ENCODE peak calls at places on chromosomes 16 and 17, in four cellular contexts. T is prostate gland, K is gastrocnemius medialis, X is BE2C. U is an unnamed sample.

GRCh38 chr16:84390131-84390785 is 21.9 kb downstream of the ATP2C2 start:
- DNase-seq in T (no peak), K (no peak), X (no peak), U (no peak)

GRCh38 chr17:77281904-77282367 is 141.2 kb downstream of the SEC14L1 start:
- DNase-seq in T (no peak), K (no peak), X (no peak), U (no peak)

GRCh38 chr17:15469260-15469659 is 1.8 kb upstream of the CDRT4 start:
- DNase-seq in T (no peak), K (no peak), X (peak; percentile 74), U (no peak)

GRCh38 chr16:53071748-53072301 is 17.0 kb downstream of the CHD9 start:
- DNase-seq in T (no peak), K (no peak), X (peak; percentile 73), U (no peak)

GRCh38 chr17:42404326-42405055 is 16.2 kb upstream of the STAT3 start:
- DNase-seq in T (no peak), K (no peak), X (no peak), U (no peak)

GRCh38 chr16:8137581-8137980 is 452.7 kb downstream of the TMEM114 start:
- DNase-seq in T (no peak), K (no peak), X (no peak), U (no peak)

GRCh38 chr16:81551141-81551808 is 106.7 kb downstream of the CMIP start:
- DNase-seq in T (no peak), K (no peak), X (no peak), U (no peak)

GRCh38 chr17:3796110-3796821 is 4.7 kb downstream of the ITGAE start:
- DNase-seq in T (no peak), K (no peak), X (no peak), U (no peak)

GRCh38 chr17:43444223-43445008 is 39.4 kb upstream of the DHX8 start:
- DNase-seq in T (peak; percentile 58), K (no peak), X (no peak), U (no peak)

GRCh38 chr16:69925311-69925710 is 25.8 kb upstream of the CLEC18A start:
- DNase-seq in T (no peak), K (no peak), X (no peak), U (no peak)

GRCh38 chr16:77885596-77886295 is 97.4 kb downstream of the VAT1L start:
- DNase-seq in T (no peak), K (no peak), X (no peak), U (no peak)

GRCh38 chr16:69112285-69113129 is 7.1 kb downstream of the HAS3 start:
- DNase-seq in T (no peak), K (no peak), X (peak; percentile 79), U (peak; percentile 83)

GRCh38 chr17:7834554-7834890 is 505 bp downstream of the KDM6B start:
- DNase-seq in T (peak; percentile 51), K (peak; percentile 53), X (no peak), U (peak; percentile 58)

GRCh38 chr17:2377659-2378058 is 23.2 kb downstream of the MNT start:
- DNase-seq in T (no peak), K (no peak), X (no peak), U (no peak)

GRCh38 chr16:26985100-26986065 is 81.3 kb upstream of the C16orf82 start:
- DNase-seq in T (no peak), K (no peak), X (no peak), U (no peak)

GRCh38 chr17:8900626-8901585 is 33.4 kb upstream of the PIK3R6 start:
- DNase-seq in T (no peak), K (no peak), X (no peak), U (no peak)

GRCh38 chr16:82980810-82981209 is 354.0 kb downstream of the CDH13 start:
- DNase-seq in T (no peak), K (no peak), X (no peak), U (no peak)

GRCh38 chr17:21165922-21166598 is 39.3 kb downstream of the DHRS7B start:
- DNase-seq in T (no peak), K (peak; percentile 69), X (no peak), U (no peak)

GRCh38 chr17:76492250-76492988 is 8.8 kb downstream of the RHBDF2 start:
- DNase-seq in T (no peak), K (no peak), X (no peak), U (no peak)

GRCh38 chr16:18803569-18804462 is 2.5 kb upstream of the ARL6IP1 start:
- DNase-seq in T (no peak), K (no peak), X (no peak), U (no peak)

GRCh38 chr16:4340443-4340842 is 10.7 kb downstream of the PAM16 start:
- DNase-seq in T (no peak), K (no peak), X (no peak), U (no peak)

GRCh38 chr17:63475491-63476412 is 1.1 kb upstream of the ACE start:
- DNase-seq in T (no peak), K (no peak), X (peak; percentile 54), U (no peak)

GRCh38 chr17:46270032-46270431 is 24.9 kb upstream of the LRRC37A start:
- DNase-seq in T (no peak), K (no peak), X (no peak), U (no peak)

DNA sequence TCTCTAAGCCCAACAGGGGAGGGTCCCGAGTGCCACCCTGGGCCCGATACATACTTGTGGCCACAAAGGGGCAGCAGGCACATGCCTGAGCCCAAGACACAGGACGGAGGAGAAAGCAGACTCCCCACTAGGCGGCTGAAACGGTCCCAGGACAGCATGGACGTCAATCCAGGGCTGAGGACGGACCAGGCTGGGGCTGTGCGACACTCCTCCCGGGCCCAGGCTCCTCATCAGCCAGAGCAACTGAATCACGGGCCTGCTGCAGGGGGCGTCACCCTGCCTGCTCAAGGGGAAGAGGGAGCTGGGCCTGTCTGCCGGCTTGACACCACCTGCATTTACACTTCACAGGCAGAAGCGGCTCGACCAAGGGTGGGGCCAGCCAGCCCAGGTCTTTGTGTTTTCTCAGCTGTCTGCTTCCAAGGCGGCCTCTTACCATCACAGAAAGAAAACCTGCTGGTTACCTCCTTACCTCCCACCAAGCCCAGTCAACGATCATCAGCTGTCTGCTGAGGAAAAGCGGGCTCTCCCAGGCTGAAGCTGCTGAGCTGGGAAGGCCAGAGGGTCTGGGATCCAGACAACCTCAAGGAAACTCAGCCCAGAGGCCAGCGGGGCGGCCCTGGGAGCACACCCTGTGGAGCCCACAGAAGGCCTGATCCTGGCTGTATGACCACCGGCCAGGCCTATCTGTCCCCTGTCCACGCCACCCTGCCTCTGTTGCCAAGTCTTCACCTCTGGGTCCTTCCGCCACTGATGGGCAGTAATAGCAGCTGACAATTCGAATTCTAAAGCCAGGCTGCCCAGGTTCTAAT is 26.4 kb downstream of the KIFC3 start:
- DNase-seq in T (no peak), K (peak; percentile 51), X (peak; percentile 64), U (peak; percentile 78)
- TF ChIP-seq CTCF in T (no peak), K (peak; percentile 75), X (peak; percentile 58), U (peak; percentile 71)

DNA sequence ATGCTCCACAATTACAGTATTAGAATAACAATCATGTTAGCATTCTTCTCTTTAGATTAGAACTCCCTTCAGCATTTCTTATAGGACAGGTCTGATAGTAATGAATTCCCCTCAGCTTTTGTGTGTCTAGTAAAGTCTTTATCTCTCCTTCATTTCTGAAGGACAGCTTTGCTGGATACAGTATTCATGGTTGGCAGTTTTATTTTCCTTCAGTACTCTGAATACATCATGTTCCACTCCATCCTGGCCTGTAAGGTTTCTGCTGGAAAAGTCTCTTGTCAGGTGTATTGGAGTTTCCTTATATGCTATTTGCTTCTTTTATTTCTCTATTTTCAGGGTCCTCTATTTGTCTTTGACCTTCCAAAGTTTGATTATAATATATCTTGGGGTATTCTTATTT is 4.0 kb upstream of the ABCA10 start:
- DNase-seq in T (no peak), K (no peak), X (no peak), U (no peak)
- TF ChIP-seq CTCF in T (no peak), K (no peak), X (no peak), U (no peak)

GRCh38 chr16:49513040-49513439 is 139.4 kb downstream of the C16orf78 start:
- DNase-seq in T (no peak), K (no peak), X (peak; percentile 44), U (no peak)
- TF ChIP-seq CTCF in T (no peak), K (no peak), X (peak; percentile 49), U (no peak)

DNA sequence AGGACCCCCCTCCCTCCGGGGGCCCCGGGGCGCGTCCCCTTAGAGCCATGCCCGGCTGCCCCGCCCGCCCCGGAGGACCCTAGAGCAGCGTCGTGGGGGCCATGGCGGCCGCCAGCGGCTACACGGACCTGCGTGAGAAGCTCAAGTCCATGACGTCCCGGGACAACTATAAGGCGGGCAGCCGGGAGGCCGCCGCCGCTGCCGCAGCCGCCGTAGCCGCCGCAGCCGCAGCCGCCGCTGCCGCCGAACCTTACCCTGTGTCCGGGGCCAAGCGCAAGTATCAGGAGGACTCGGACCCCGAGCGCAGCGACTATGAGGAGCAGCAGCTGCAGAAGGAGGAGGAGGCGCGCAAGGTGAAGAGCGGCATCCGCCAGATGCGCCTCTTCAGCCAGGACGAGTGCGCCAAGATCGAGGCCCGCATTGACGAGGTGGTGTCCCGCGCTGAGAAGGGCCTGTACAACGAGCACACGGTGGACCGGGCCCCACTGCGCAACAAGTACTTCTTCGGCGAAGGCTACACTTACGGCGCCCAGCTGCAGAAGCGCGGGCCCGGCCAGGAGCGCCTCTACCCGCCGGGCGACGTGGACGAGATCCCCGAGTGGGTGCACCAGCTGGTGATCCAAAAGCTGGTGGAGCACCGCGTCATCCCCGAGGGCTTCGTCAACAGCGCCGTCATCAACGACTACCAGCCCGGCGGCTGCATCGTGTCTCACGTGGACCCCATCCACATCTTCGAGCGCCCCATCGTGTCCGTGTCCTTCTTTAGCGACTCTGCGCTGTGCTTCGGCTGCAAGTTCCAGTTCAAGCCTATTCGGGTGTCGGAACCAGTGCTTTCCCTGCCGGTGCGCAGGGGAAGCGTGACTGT is 747 bp downstream of the ALKBH5 start:
- DNase-seq in T (peak; percentile 27), K (peak; percentile 46), X (peak; percentile 28), U (peak; percentile 49)
- TF ChIP-seq CTCF in T (no peak), K (no peak), X (no peak), U (no peak)

GRCh38 chr17:58100506-58100905 is 17.3 kb downstream of the DYNLL2 start:
- DNase-seq in T (no peak), K (no peak), X (no peak), U (no peak)

GRCh38 chr17:58097384-58098088 is 14.3 kb downstream of the DYNLL2 start:
- DNase-seq in T (no peak), K (no peak), X (no peak), U (no peak)

GRCh38 chr17:58092797-58093385 is 9.7 kb downstream of the DYNLL2 start:
- DNase-seq in T (no peak), K (no peak), X (no peak), U (no peak)

GRCh38 chr17:58094118-58094517 is 10.9 kb downstream of the DYNLL2 start:
- DNase-seq in T (no peak), K (no peak), X (no peak), U (no peak)

GRCh38 chr17:58096892-58097291 is 13.7 kb downstream of the DYNLL2 start:
- DNase-seq in T (no peak), K (no peak), X (no peak), U (no peak)
- TF ChIP-seq CTCF in T (no peak), K (no peak), X (peak; percentile 45), U (peak; percentile 6)